ENCODE peak calls at places on chromosomes 12 and 14, in four cellular contexts. P, I, S and J are unnamed samples.
A peak's percentile ranks its signal among the peaks of the same experiment; 100 is the strongest.

GRCh38 chr12:19439059-19440018 is at the start of gene AEBP2:
- DNase-seq in P (peak; percentile 74), I (peak; percentile 80), S (peak; percentile 89), J (peak; percentile 80)

GRCh38 chr12:56257071-56257470 is 1.1 kb downstream of the ANKRD52 start:
- DNase-seq in P (no peak), I (no peak), S (no peak), J (no peak)

GRCh38 chr12:129241852-129242251 is 388.6 kb downstream of the GLT1D1 start:
- DNase-seq in P (no peak), I (no peak), S (no peak), J (no peak)

GRCh38 chr14:72745991-72746980 is 147.6 kb downstream of the DPF3 start:
- DNase-seq in P (peak; percentile 43), I (no peak), S (no peak), J (no peak)

GRCh38 chr12:57085999-57086950 is 2.6 kb upstream of the NAB2 start:
- DNase-seq in P (no peak), I (peak; percentile 74), S (peak; percentile 81), J (no peak)

GRCh38 chr14:41606249-41607118 is at the start of gene LRFN5:
- DNase-seq in P (no peak), I (no peak), S (no peak), J (no peak)

GRCh38 chr14:100022772-100023451 is 42.3 kb upstream of the EVL start:
- DNase-seq in P (no peak), I (peak; percentile 58), S (no peak), J (no peak)

GRCh38 chr14:51643137-51643536 is 8.6 kb upstream of the FRMD6 start:
- DNase-seq in P (no peak), I (peak; percentile 83), S (no peak), J (no peak)

GRCh38 chr14:101963611-101964296 is 619 bp upstream of the DYNC1H1 start:
- DNase-seq in P (no peak), I (no peak), S (no peak), J (no peak)

GRCh38 chr14:31505411-31505810 is 17.6 kb upstream of the GPR33 start:
- DNase-seq in P (peak; percentile 32), I (peak; percentile 19), S (no peak), J (no peak)

GRCh38 chr12:4011597-4011996 is 138.4 kb upstream of the PARP11 start:
- DNase-seq in P (no peak), I (peak; percentile 99), S (no peak), J (no peak)

GRCh38 chr14:69335421-69335820 is 62.7 kb downstream of the ERH start:
- DNase-seq in P (no peak), I (peak; percentile 89), S (no peak), J (no peak)

GRCh38 chr12:68477256-68477655 is 133.4 kb upstream of the RAP1B start:
- DNase-seq in P (no peak), I (no peak), S (no peak), J (no peak)

GRCh38 chr14:90384543-90384911 is 12.3 kb upstream of the CALM1 start:
- DNase-seq in P (no peak), I (no peak), S (no peak), J (no peak)

GRCh38 chr14:100582496-100583165 is 4.6 kb downstream of the BEGAIN start:
- DNase-seq in P (no peak), I (no peak), S (no peak), J (no peak)

GRCh38 chr12:49538740-49539403 is at the start of gene KCNH3:
- DNase-seq in P (no peak), I (peak; percentile 22), S (peak; percentile 85), J (peak; percentile 77)

GRCh38 chr12:3076730-3077571 is at the start of gene TSPAN9:
- DNase-seq in P (no peak), I (peak; percentile 46), S (peak; percentile 52), J (peak; percentile 55)

GRCh38 chr12:77120695-77121094 is 55.3 kb upstream of the E2F7 start:
- DNase-seq in P (no peak), I (peak; percentile 43), S (no peak), J (no peak)

GRCh38 chr12:108768591-108769500 is 37.5 kb upstream of the CORO1C start:
- DNase-seq in P (no peak), I (no peak), S (no peak), J (no peak)

GRCh38 chr12:106251636-106252035 is 3.8 kb upstream of the CKAP4 start:
- DNase-seq in P (no peak), I (no peak), S (no peak), J (no peak)

GRCh38 chr12:103012884-103013283 is 55.4 kb downstream of the ASCL1 start:
- DNase-seq in P (no peak), I (no peak), S (no peak), J (no peak)

GRCh38 chr14:27184371-27184901 is 586.6 kb upstream of the NOVA1 start:
- DNase-seq in P (peak; percentile 6), I (peak; percentile 58), S (no peak), J (no peak)

GRCh38 chr14:66105819-66106218 is 380.4 kb upstream of the CCDC196 start:
- DNase-seq in P (peak; percentile 20), I (peak; percentile 46), S (no peak), J (no peak)

GRCh38 chr12:6370994-6371754 is 4.2 kb downstream of the SCNN1A start:
- DNase-seq in P (no peak), I (peak; percentile 99), S (no peak), J (no peak)

GRCh38 chr12:75881910-75882309 is 149.7 kb downstream of the PHLDA1 start:
- DNase-seq in P (no peak), I (no peak), S (no peak), J (no peak)

GRCh38 chr12:24562761-24563392 is 386.0 kb downstream of the BCAT1 start:
- DNase-seq in P (no peak), I (no peak), S (no peak), J (no peak)

GRCh38 chr14:85587152-85587697 is 57.3 kb downstream of the FLRT2 start:
- DNase-seq in P (peak; percentile 68), I (peak; percentile 78), S (no peak), J (no peak)

GRCh38 chr12:62834406-62834805 is 100.5 kb downstream of the PPM1H start:
- DNase-seq in P (no peak), I (no peak), S (no peak), J (no peak)

GRCh38 chr12:65511134-65511912 is 232.8 kb downstream of the MSRB3 start:
- DNase-seq in P (no peak), I (no peak), S (no peak), J (no peak)

GRCh38 chr12:104742551-104742961 is 215.5 kb downstream of the SLC41A2 start:
- DNase-seq in P (no peak), I (no peak), S (no peak), J (no peak)

GRCh38 chr12:108820700-108821406 is 36.5 kb downstream of the SSH1 start:
- DNase-seq in P (no peak), I (no peak), S (no peak), J (no peak)

GRCh38 chr12:26791328-26791791 is 41.6 kb downstream of the ITPR2 start:
- DNase-seq in P (no peak), I (peak; percentile 68), S (no peak), J (no peak)

GRCh38 chr12:105888696-105889095 is 250.1 kb downstream of the NUAK1 start:
- DNase-seq in P (peak; percentile 27), I (no peak), S (no peak), J (no peak)

GRCh38 chr12:15011162-15011561 is 38.3 kb downstream of the PDE6H start:
- DNase-seq in P (no peak), I (peak; percentile 75), S (no peak), J (no peak)

GRCh38 chr12:39451977-39452376 is 9.1 kb upstream of the KIF21A start:
- DNase-seq in P (no peak), I (no peak), S (no peak), J (no peak)

GRCh38 chr14:92759300-92759678 is 10.9 kb upstream of the LGMN start:
- DNase-seq in P (no peak), I (peak; percentile 69), S (no peak), J (no peak)

GRCh38 chr12:119940881-119941280 is 48.2 kb upstream of the BICDL1 start:
- DNase-seq in P (peak; percentile 27), I (peak; percentile 97), S (no peak), J (no peak)

GRCh38 chr12:89525002-89525823 is 617 bp upstream of the GALNT4 start:
- DNase-seq in P (no peak), I (no peak), S (peak; percentile 13), J (peak; percentile 20)

GRCh38 chr14:69643430-69644200 is 32.2 kb downstream of the SUSD6 start:
- DNase-seq in P (no peak), I (peak; percentile 95), S (peak; percentile 79), J (peak; percentile 71)